ENCODE peak calls at places on chromosome 7, in five cellular contexts. One of them, this sample, is unnamed. For H3K27me3, the result is how much of the 10 kb centered on the place peaks cover.

GRCh38 chr7:93043393-93043985 is 74.3 kb downstream of the SAMD9 start:
- DNase-seq in H9: peak
- DNase-seq in HCT116: peak
- DNase-seq in vagina: no peak
- DNase-seq in K562: no peak
- DNase-seq in this sample: no peak

GRCh38 chr7:17946591-17946990 is 6.3 kb upstream of the SNX13 start:
- DNase-seq in H9: no peak
- DNase-seq in HCT116: no peak
- DNase-seq in vagina: no peak
- DNase-seq in K562: no peak
- DNase-seq in this sample: peak

GRCh38 chr7:11751807-11752389 is 80.1 kb downstream of the THSD7A start:
- DNase-seq in H9: no peak
- DNase-seq in HCT116: no peak
- DNase-seq in vagina: no peak
- DNase-seq in K562: no peak
- DNase-seq in this sample: no peak

GRCh38 chr7:101984997-101985645 is 167.7 kb downstream of the CUX1 start:
- DNase-seq in H9: no peak
- DNase-seq in HCT116: no peak
- DNase-seq in vagina: no peak
- DNase-seq in K562: no peak
- DNase-seq in this sample: peak

GRCh38 chr7:42262907-42263466 is 26.0 kb upstream of the GLI3 start:
- DNase-seq in H9: peak
- DNase-seq in HCT116: no peak
- DNase-seq in vagina: no peak
- DNase-seq in K562: no peak
- DNase-seq in this sample: no peak

GRCh38 chr7:99543916-99544315 is 8.0 kb downstream of the FAM200A start:
- DNase-seq in H9: no peak
- DNase-seq in HCT116: no peak
- DNase-seq in vagina: no peak
- DNase-seq in K562: no peak
- DNase-seq in this sample: no peak

GRCh38 chr7:103640031-103640779 is 194.2 kb upstream of the SLC26A5 start:
- DNase-seq in H9: no peak
- DNase-seq in HCT116: no peak
- DNase-seq in vagina: no peak
- DNase-seq in K562: no peak
- DNase-seq in this sample: no peak

GRCh38 chr7:76423666-76424412 is 911 bp upstream of the ZP3 start:
- DNase-seq in H9: peak
- DNase-seq in HCT116: no peak
- DNase-seq in vagina: no peak
- DNase-seq in K562: no peak
- DNase-seq in this sample: no peak

GRCh38 chr7:47846117-47846836 is 102.0 kb downstream of the PKD1L1 start:
- DNase-seq in H9: no peak
- DNase-seq in HCT116: peak
- DNase-seq in vagina: no peak
- DNase-seq in K562: no peak
- DNase-seq in this sample: no peak

GRCh38 chr7:114648680-114649079 is 234.1 kb downstream of the FOXP2 start:
- DNase-seq in H9: no peak
- DNase-seq in HCT116: no peak
- DNase-seq in vagina: no peak
- DNase-seq in K562: no peak
- DNase-seq in this sample: no peak

GRCh38 chr7:35831208-35831607 is 30.4 kb downstream of the SEPTIN7 start:
- DNase-seq in H9: no peak
- DNase-seq in HCT116: no peak
- DNase-seq in vagina: no peak
- DNase-seq in K562: no peak
- DNase-seq in this sample: no peak

GRCh38 chr7:101772508-101773306 is 44.7 kb upstream of the CUX1 start:
- DNase-seq in H9: no peak
- DNase-seq in HCT116: no peak
- DNase-seq in vagina: no peak
- DNase-seq in K562: no peak
- DNase-seq in this sample: no peak

GRCh38 chr7:152202056-152202455 is 176.6 kb downstream of the GALNT11 start:
- DNase-seq in H9: no peak
- DNase-seq in HCT116: no peak
- DNase-seq in vagina: no peak
- DNase-seq in K562: no peak
- DNase-seq in this sample: no peak

GRCh38 chr7:102966450-102966849 is 53.6 kb downstream of the LRRC17 start:
- DNase-seq in H9: no peak
- DNase-seq in HCT116: no peak
- DNase-seq in vagina: no peak
- DNase-seq in K562: no peak
- DNase-seq in this sample: no peak

GRCh38 chr7:137682596-137682995 is 164.2 kb downstream of the DGKI start:
- DNase-seq in H9: no peak
- DNase-seq in HCT116: no peak
- DNase-seq in vagina: no peak
- DNase-seq in K562: no peak
- DNase-seq in this sample: no peak

GRCh38 chr7:39624202-39624807 is 933 bp downstream of the RALA start:
- DNase-seq in H9: no peak
- DNase-seq in HCT116: no peak
- DNase-seq in vagina: no peak
- DNase-seq in K562: no peak
- DNase-seq in this sample: no peak

GRCh38 chr7:81036041-81036440 is 117.2 kb upstream of the SEMA3C start:
- DNase-seq in H9: no peak
- DNase-seq in HCT116: no peak
- DNase-seq in vagina: no peak
- DNase-seq in K562: no peak
- DNase-seq in this sample: no peak

GRCh38 chr7:118195837-118196474 is 12.0 kb downstream of the LSM8 start:
- DNase-seq in H9: no peak
- DNase-seq in HCT116: peak
- DNase-seq in vagina: no peak
- DNase-seq in K562: peak
- DNase-seq in this sample: peak

GRCh38 chr7:519429-519973 is at the start of gene PDGFA:
- DNase-seq in H9: no peak
- DNase-seq in HCT116: no peak
- DNase-seq in vagina: no peak
- DNase-seq in K562: peak
- DNase-seq in this sample: no peak

GRCh38 chr7:517848-518629 is 1.6 kb downstream of the PDGFA start:
- DNase-seq in H9: no peak
- DNase-seq in HCT116: no peak
- DNase-seq in vagina: no peak
- DNase-seq in K562: peak
- DNase-seq in this sample: no peak

GRCh38 chr7:520503-521161 is 986 bp upstream of the PDGFA start:
- DNase-seq in H9: peak
- DNase-seq in HCT116: no peak
- DNase-seq in vagina: no peak
- DNase-seq in K562: peak
- DNase-seq in this sample: no peak

GRCh38 chr7:519974-520458 is 370 bp upstream of the PDGFA start:
- DNase-seq in H9: peak
- DNase-seq in HCT116: no peak
- DNase-seq in vagina: no peak
- DNase-seq in K562: peak
- DNase-seq in this sample: peak

DNA sequence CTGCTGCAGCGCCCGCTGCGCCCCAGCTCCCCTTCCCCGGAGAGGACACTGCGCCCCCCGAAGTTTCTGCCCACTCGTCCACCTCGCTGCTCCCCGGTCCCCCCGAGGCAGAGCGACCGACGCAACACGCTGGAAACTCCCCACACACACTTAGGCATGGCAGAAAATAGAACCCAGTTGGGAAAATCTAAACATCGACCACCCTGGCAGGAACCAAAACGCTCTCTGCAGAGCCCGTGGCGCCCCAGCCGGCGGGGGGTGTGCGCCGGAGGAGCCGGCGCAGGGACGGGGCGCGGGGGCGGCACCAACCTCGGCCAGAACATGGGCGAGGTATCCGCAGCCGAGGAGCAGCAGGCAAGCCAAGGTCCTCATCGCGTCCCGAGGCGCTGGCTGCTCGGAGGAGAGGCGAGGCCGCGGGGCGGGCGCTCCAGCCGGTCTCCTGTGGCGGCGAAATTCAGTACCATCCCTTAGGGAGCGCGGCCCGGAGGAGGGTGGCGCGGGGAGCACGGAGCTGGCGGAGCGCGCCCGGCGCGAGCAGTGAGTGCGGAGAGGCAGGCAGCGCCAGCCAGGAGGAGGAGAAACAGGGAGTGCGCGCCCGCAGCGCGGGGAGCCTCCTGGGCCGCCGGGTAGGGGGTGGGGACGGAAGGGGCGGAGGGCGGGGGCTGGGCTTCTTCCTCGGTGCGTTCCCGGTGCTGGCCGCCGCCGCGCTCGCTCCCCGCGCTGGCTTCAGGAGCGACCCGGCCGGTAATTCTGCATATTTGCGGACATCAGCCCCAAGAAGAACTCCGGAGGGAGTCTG is 817 bp downstream of the PDGFA start:
- DNase-seq in H9: peak
- DNase-seq in HCT116: no peak
- DNase-seq in vagina: no peak
- DNase-seq in K562: peak
- DNase-seq in this sample: peak
- H3K27me3 ChIP-seq in H9: under half
- H3K27me3 ChIP-seq in HCT116: under half
- H3K27me3 ChIP-seq in vagina: under half
- H3K27me3 ChIP-seq in K562: under half
- H3K27me3 ChIP-seq in this sample: under half

GRCh38 chr7:135342887-135343286 is 109.2 kb downstream of the STRA8 start:
- DNase-seq in H9: no peak
- DNase-seq in HCT116: no peak
- DNase-seq in vagina: no peak
- DNase-seq in K562: no peak
- DNase-seq in this sample: no peak

GRCh38 chr7:135337506-135337905 is 103.9 kb downstream of the STRA8 start:
- DNase-seq in H9: no peak
- DNase-seq in HCT116: no peak
- DNase-seq in vagina: no peak
- DNase-seq in K562: no peak
- DNase-seq in this sample: no peak

GRCh38 chr7:135338151-135338550 is 104.5 kb downstream of the STRA8 start:
- DNase-seq in H9: no peak
- DNase-seq in HCT116: no peak
- DNase-seq in vagina: no peak
- DNase-seq in K562: no peak
- DNase-seq in this sample: no peak

GRCh38 chr7:135343361-135343760 is 109.7 kb downstream of the STRA8 start:
- DNase-seq in H9: no peak
- DNase-seq in HCT116: no peak
- DNase-seq in vagina: no peak
- DNase-seq in K562: no peak
- DNase-seq in this sample: no peak

GRCh38 chr7:135341049-135341448 is 107.4 kb downstream of the STRA8 start:
- DNase-seq in H9: peak
- DNase-seq in HCT116: no peak
- DNase-seq in vagina: no peak
- DNase-seq in K562: no peak
- DNase-seq in this sample: no peak
- TF ChIP-seq CTCF in H9: peak
- TF ChIP-seq CTCF in HCT116: no peak
- TF ChIP-seq CTCF in vagina: no peak
- TF ChIP-seq CTCF in K562: no peak
- TF ChIP-seq CTCF in this sample: no peak

GRCh38 chr7:130387306-130387627 is 7.0 kb downstream of the CPA1 start:
- DNase-seq in H9: no peak
- DNase-seq in HCT116: no peak
- DNase-seq in vagina: no peak
- DNase-seq in K562: no peak
- DNase-seq in this sample: no peak
- H3K27me3 ChIP-seq in H9: under half
- H3K27me3 ChIP-seq in HCT116: under half
- H3K27me3 ChIP-seq in vagina: under half
- H3K27me3 ChIP-seq in K562: under half
- H3K27me3 ChIP-seq in this sample: under half

DNA sequence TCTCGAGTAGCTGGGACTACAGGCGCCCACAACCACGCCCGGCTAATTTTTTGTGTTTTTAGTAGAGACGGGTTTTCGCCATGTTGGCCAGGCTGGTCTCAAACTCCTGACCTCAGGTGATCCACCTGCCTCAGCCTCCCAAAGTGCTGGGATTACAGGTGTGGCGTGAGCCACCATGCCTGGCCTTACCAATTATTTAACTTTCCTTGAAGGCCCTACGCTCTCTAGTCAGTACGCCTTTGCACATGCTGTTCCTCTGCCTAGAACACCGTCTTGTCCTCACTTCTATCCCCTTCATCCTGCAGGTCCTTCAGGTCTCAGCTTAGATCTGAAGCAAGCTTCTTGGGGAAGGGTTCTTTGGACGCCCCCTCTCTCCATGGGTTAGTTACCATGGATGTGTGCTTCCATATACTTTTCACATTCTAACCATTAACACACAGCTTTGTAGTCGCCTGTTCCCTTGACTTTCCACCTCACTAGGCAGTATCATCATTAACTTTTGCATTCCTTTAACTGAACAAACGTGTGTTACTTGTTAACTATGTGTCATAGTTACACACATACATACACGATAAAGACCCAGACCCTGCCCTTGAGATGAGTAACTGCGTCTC is 592 bp upstream of the ATP6V1F start:
- DNase-seq in H9: no peak
- DNase-seq in HCT116: no peak
- DNase-seq in vagina: no peak
- DNase-seq in K562: no peak
- DNase-seq in this sample: no peak
- TF ChIP-seq CTCF in H9: no peak
- TF ChIP-seq CTCF in HCT116: no peak
- TF ChIP-seq CTCF in vagina: no peak
- TF ChIP-seq CTCF in K562: no peak
- TF ChIP-seq CTCF in this sample: no peak

GRCh38 chr7:320297-320696 is 30.3 kb downstream of the FOXL3 start:
- DNase-seq in H9: no peak
- DNase-seq in HCT116: no peak
- DNase-seq in vagina: no peak
- DNase-seq in K562: no peak
- DNase-seq in this sample: no peak
- H3K27me3 ChIP-seq in H9: under half
- H3K27me3 ChIP-seq in HCT116: under half
- H3K27me3 ChIP-seq in vagina: under half
- H3K27me3 ChIP-seq in K562: under half
- H3K27me3 ChIP-seq in this sample: under half